ENCODE peak calls at places on chromosome 15, in four cellular contexts. One of them, this sample, is unnamed.

GRCh38 chr15:99105516-99106341 is 849 bp downstream of the SYNM start:
- DNase-seq in uterus: peak
- DNase-seq in OCI-LY7: peak
- DNase-seq in colonic mucosa: peak
- DNase-seq in this sample: peak

GRCh38 chr15:57218826-57219576 is 157.3 kb upstream of the CGNL1 start:
- DNase-seq in uterus: no peak
- DNase-seq in OCI-LY7: peak
- DNase-seq in colonic mucosa: no peak
- DNase-seq in this sample: no peak

GRCh38 chr15:99511865-99512632 is 53.7 kb upstream of the MEF2A start:
- DNase-seq in uterus: peak
- DNase-seq in OCI-LY7: peak
- DNase-seq in colonic mucosa: no peak
- DNase-seq in this sample: peak

GRCh38 chr15:94312946-94313345 is 81.6 kb downstream of the MCTP2 start:
- DNase-seq in uterus: no peak
- DNase-seq in OCI-LY7: no peak
- DNase-seq in colonic mucosa: no peak
- DNase-seq in this sample: no peak

GRCh38 chr15:69997701-69998273 is 99.9 kb downstream of the TLE3 start:
- DNase-seq in uterus: no peak
- DNase-seq in OCI-LY7: peak
- DNase-seq in colonic mucosa: peak
- DNase-seq in this sample: no peak

GRCh38 chr15:37050345-37050744 is 50.0 kb downstream of the MEIS2 start:
- DNase-seq in uterus: no peak
- DNase-seq in OCI-LY7: no peak
- DNase-seq in colonic mucosa: no peak
- DNase-seq in this sample: no peak

GRCh38 chr15:70563561-70564095 is 199.7 kb downstream of the UACA start:
- DNase-seq in uterus: no peak
- DNase-seq in OCI-LY7: no peak
- DNase-seq in colonic mucosa: no peak
- DNase-seq in this sample: no peak

GRCh38 chr15:50786871-50787270 is 21.4 kb upstream of the SPPL2A start:
- DNase-seq in uterus: no peak
- DNase-seq in OCI-LY7: no peak
- DNase-seq in colonic mucosa: no peak
- DNase-seq in this sample: no peak

GRCh38 chr15:71333839-71334238 is 218.6 kb downstream of the THSD4 start:
- DNase-seq in uterus: no peak
- DNase-seq in OCI-LY7: no peak
- DNase-seq in colonic mucosa: no peak
- DNase-seq in this sample: no peak

GRCh38 chr15:41985236-41986160 is 13.1 kb upstream of the EHD4 start:
- DNase-seq in uterus: no peak
- DNase-seq in OCI-LY7: no peak
- DNase-seq in colonic mucosa: no peak
- DNase-seq in this sample: no peak

GRCh38 chr15:100873029-100873677 is 6.5 kb upstream of the ALDH1A3 start:
- DNase-seq in uterus: peak
- DNase-seq in OCI-LY7: peak
- DNase-seq in colonic mucosa: peak
- DNase-seq in this sample: peak

GRCh38 chr15:67943961-67944674 is 104.3 kb upstream of the RNU6-1 start:
- DNase-seq in uterus: peak
- DNase-seq in OCI-LY7: no peak
- DNase-seq in colonic mucosa: no peak
- DNase-seq in this sample: no peak

GRCh38 chr15:99976000-99976399 is 242.8 kb upstream of the LYSMD4 start:
- DNase-seq in uterus: no peak
- DNase-seq in OCI-LY7: no peak
- DNase-seq in colonic mucosa: no peak
- DNase-seq in this sample: no peak

GRCh38 chr15:61715082-61715481 is 345.2 kb downstream of the VPS13C start:
- DNase-seq in uterus: no peak
- DNase-seq in OCI-LY7: no peak
- DNase-seq in colonic mucosa: no peak
- DNase-seq in this sample: no peak

GRCh38 chr15:62469478-62469873 is 304.4 kb upstream of the C2CD4B start:
- DNase-seq in uterus: no peak
- DNase-seq in OCI-LY7: no peak
- DNase-seq in colonic mucosa: no peak
- DNase-seq in this sample: no peak

GRCh38 chr15:30877070-30877469 is 26.6 kb upstream of the FAN1 start:
- DNase-seq in uterus: no peak
- DNase-seq in OCI-LY7: no peak
- DNase-seq in colonic mucosa: no peak
- DNase-seq in this sample: no peak

GRCh38 chr15:99966815-99967214 is 233.6 kb upstream of the LYSMD4 start:
- DNase-seq in uterus: no peak
- DNase-seq in OCI-LY7: no peak
- DNase-seq in colonic mucosa: no peak
- DNase-seq in this sample: no peak

GRCh38 chr15:95663156-95663831 is 667.2 kb upstream of the NR2F2 start:
- DNase-seq in uterus: no peak
- DNase-seq in OCI-LY7: no peak
- DNase-seq in colonic mucosa: no peak
- DNase-seq in this sample: no peak

GRCh38 chr15:85750319-85750806 is 44.4 kb downstream of the KLHL25 start:
- DNase-seq in uterus: peak
- DNase-seq in OCI-LY7: no peak
- DNase-seq in colonic mucosa: peak
- DNase-seq in this sample: no peak

GRCh38 chr15:66707310-66708160 is 5.5 kb downstream of the SMAD6 start:
- DNase-seq in uterus: peak
- DNase-seq in OCI-LY7: no peak
- DNase-seq in colonic mucosa: peak
- DNase-seq in this sample: no peak
- H3K4me3 ChIP-seq in uterus: no peak
- H3K4me3 ChIP-seq in OCI-LY7: no peak
- H3K4me3 ChIP-seq in colonic mucosa: no peak
- H3K4me3 ChIP-seq in this sample: no peak

GRCh38 chr15:46502668-46503067 is 867.8 kb downstream of the SQOR start:
- DNase-seq in uterus: no peak
- DNase-seq in OCI-LY7: peak
- DNase-seq in colonic mucosa: no peak
- DNase-seq in this sample: no peak
- TF ChIP-seq CTCF in uterus: no peak
- TF ChIP-seq CTCF in OCI-LY7: peak
- TF ChIP-seq CTCF in colonic mucosa: no peak
- TF ChIP-seq CTCF in this sample: no peak

DNA sequence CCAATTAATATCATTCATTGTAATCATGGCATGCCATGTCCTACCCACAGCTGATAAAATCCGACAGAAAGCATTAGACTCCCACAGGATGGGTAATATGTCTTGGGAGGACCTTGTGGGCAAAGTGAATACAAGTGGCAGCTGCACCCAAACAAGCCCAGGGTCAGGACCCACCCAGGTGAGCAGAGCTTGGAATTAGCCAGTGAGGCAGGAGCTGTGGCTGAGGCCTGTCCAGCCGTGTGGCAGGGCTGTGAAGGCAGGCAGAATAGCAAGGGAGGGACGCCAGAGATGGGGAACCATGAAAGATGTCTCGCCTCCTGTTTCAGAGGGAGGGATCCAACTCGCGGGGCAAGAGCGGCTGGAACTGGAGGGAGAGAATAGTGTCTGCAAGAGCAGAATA is 74.5 kb downstream of the PPCDC start:
- DNase-seq in uterus: no peak
- DNase-seq in OCI-LY7: no peak
- DNase-seq in colonic mucosa: no peak
- DNase-seq in this sample: no peak
- H3K4me3 ChIP-seq in uterus: no peak
- H3K4me3 ChIP-seq in OCI-LY7: no peak
- H3K4me3 ChIP-seq in colonic mucosa: no peak
- H3K4me3 ChIP-seq in this sample: no peak

DNA sequence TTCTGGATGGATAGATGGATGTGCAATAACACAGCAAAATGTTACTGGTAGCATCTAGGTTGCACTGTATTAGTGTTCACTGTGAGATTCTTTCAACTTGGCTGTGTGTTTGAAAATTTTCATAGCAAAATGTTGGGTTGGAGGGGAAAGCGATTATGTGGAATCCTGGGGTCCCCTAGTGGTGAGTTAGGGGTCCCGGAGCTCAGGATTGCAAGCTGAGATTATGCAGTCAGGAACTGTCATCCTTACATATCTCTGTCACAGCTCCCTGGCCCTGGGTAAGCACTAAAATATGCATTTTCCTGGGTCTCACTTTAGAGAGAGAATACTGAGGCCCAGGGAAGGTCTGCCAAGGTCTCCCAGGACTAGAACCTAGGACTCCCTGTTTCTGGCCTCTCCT is 77.2 kb downstream of the CEMIP start:
- DNase-seq in uterus: no peak
- DNase-seq in OCI-LY7: peak
- DNase-seq in colonic mucosa: no peak
- DNase-seq in this sample: no peak
- TF ChIP-seq CTCF in uterus: no peak
- TF ChIP-seq CTCF in OCI-LY7: peak
- TF ChIP-seq CTCF in colonic mucosa: no peak
- TF ChIP-seq CTCF in this sample: peak

GRCh38 chr15:32886441-32886840 is 168.6 kb downstream of the GREM1 start:
- DNase-seq in uterus: no peak
- DNase-seq in OCI-LY7: no peak
- DNase-seq in colonic mucosa: no peak
- DNase-seq in this sample: no peak

GRCh38 chr15:32881528-32881927 is 163.7 kb downstream of the GREM1 start:
- DNase-seq in uterus: no peak
- DNase-seq in OCI-LY7: peak
- DNase-seq in colonic mucosa: no peak
- DNase-seq in this sample: no peak

GRCh38 chr15:32887090-32887489 is 169.3 kb downstream of the GREM1 start:
- DNase-seq in uterus: no peak
- DNase-seq in OCI-LY7: no peak
- DNase-seq in colonic mucosa: no peak
- DNase-seq in this sample: no peak

GRCh38 chr15:32885711-32886110 is 167.9 kb downstream of the GREM1 start:
- DNase-seq in uterus: no peak
- DNase-seq in OCI-LY7: no peak
- DNase-seq in colonic mucosa: no peak
- DNase-seq in this sample: no peak

GRCh38 chr15:32884136-32884535 is 166.3 kb downstream of the GREM1 start:
- DNase-seq in uterus: no peak
- DNase-seq in OCI-LY7: no peak
- DNase-seq in colonic mucosa: no peak
- DNase-seq in this sample: no peak
- H3K4me3 ChIP-seq in uterus: no peak
- H3K4me3 ChIP-seq in OCI-LY7: no peak
- H3K4me3 ChIP-seq in colonic mucosa: no peak
- H3K4me3 ChIP-seq in this sample: no peak

GRCh38 chr15:52139599-52140462 is 27.3 kb upstream of the BCL2L10 start:
- DNase-seq in uterus: peak
- DNase-seq in OCI-LY7: peak
- DNase-seq in colonic mucosa: peak
- DNase-seq in this sample: peak

GRCh38 chr15:52140646-52141045 is 28.1 kb upstream of the BCL2L10 start:
- DNase-seq in uterus: no peak
- DNase-seq in OCI-LY7: no peak
- DNase-seq in colonic mucosa: no peak
- DNase-seq in this sample: no peak

GRCh38 chr15:52136471-52136993 is 24.0 kb upstream of the BCL2L10 start:
- DNase-seq in uterus: no peak
- DNase-seq in OCI-LY7: no peak
- DNase-seq in colonic mucosa: no peak
- DNase-seq in this sample: no peak

GRCh38 chr15:52134502-52135144 is 22.0 kb upstream of the BCL2L10 start:
- DNase-seq in uterus: no peak
- DNase-seq in OCI-LY7: no peak
- DNase-seq in colonic mucosa: no peak
- DNase-seq in this sample: no peak

DNA sequence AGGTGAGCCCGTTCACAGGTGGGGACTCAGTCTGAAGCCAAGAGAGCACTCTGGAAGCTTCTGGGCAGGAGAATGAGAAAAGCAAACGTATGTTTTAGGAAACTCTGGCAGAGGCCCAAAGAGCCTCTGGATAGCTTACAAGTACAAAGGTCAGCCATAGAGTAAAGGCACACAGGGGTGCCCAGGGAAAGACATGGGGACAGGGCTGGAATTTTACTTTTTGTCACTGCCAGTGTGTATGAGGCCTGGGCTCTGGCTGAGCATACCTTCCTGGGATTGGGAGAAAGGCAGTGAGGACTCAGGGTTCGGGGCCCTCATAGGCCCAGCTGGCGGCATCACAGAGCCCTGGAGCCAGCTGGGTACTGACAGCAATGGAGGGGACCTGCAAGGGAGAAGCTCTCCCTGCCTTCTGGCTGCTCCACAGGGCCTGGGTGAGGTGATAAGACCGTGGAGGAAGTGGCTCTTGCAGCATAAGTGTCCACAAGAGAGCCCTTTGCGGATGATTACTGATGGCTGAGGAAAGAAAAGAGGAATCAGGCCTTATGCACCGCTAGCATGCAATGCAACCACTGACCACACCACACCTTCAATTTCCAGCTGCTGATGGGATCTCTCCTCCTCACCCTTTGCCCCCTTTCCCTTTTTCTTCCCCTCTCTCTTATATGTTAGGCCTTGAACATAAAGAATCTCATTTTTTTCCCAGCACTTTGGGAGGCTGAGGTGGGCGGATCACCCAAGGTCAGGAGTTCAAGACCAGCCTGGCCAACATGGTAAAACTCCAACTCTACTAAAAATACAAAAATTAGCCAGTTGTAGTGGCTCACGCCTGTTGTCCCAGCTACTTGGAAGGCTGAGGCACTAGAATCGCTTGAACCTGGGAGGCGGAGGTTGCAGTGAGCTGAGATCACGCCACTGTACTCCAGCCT is 25.1 kb upstream of the BCL2L10 start:
- DNase-seq in uterus: no peak
- DNase-seq in OCI-LY7: no peak
- DNase-seq in colonic mucosa: peak
- DNase-seq in this sample: no peak
- TF ChIP-seq CTCF in uterus: no peak
- TF ChIP-seq CTCF in OCI-LY7: no peak
- TF ChIP-seq CTCF in colonic mucosa: no peak
- TF ChIP-seq CTCF in this sample: no peak

GRCh38 chr15:39787479-39787878 is 4.8 kb upstream of the FSIP1 start:
- DNase-seq in uterus: no peak
- DNase-seq in OCI-LY7: no peak
- DNase-seq in colonic mucosa: no peak
- DNase-seq in this sample: no peak
- H3K4me3 ChIP-seq in uterus: no peak
- H3K4me3 ChIP-seq in OCI-LY7: no peak
- H3K4me3 ChIP-seq in colonic mucosa: no peak
- H3K4me3 ChIP-seq in this sample: no peak

GRCh38 chr15:97875513-97876285 is 84.8 kb upstream of the ARRDC4 start:
- DNase-seq in uterus: no peak
- DNase-seq in OCI-LY7: no peak
- DNase-seq in colonic mucosa: peak
- DNase-seq in this sample: no peak
- TF ChIP-seq CTCF in uterus: no peak
- TF ChIP-seq CTCF in OCI-LY7: no peak
- TF ChIP-seq CTCF in colonic mucosa: peak
- TF ChIP-seq CTCF in this sample: no peak

DNA sequence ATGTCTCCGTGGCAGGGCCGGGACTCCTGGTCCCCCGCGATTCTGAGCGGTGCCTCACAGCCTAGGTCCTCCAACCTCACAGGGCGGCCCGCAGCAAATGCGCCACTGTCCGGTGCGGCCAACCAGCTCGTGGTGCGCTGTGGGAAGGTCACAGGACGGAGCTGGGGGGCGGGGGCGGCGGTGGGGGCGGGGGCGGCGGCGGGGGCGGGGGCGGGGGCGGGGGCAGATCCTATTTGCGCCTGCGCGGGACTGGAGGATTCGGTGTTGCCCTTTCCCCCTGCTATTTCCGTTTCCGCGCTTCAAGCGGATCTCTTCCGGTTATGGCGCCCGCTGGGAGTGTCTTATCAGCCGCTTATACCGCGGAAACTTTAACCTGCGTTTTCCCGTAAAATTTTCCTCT is 106.7 kb upstream of the SNRPN start:
- DNase-seq in uterus: no peak
- DNase-seq in OCI-LY7: no peak
- DNase-seq in colonic mucosa: no peak
- DNase-seq in this sample: no peak
- H3K4me3 ChIP-seq in uterus: peak
- H3K4me3 ChIP-seq in OCI-LY7: no peak
- H3K4me3 ChIP-seq in colonic mucosa: no peak
- H3K4me3 ChIP-seq in this sample: no peak